ENCODE peak calls at places on chromosomes 5 and 9, in six cellular contexts. One of them, this sample, is unnamed.

GRCh38 chr5:127926974-127927373 is 156.6 kb upstream of the SLC12A2 start:
- DNase-seq in mesothelial cell of epicardium: no peak
- DNase-seq in GM20000: no peak
- DNase-seq in amygdala: no peak
- DNase-seq in stimulated activated CD8-positive, alpha-beta memory T cell treated with anti-CD3 and anti-CD28 coated beads, Interleukin-15, amount 100 ng/mL, for 24 hours: no peak
- DNase-seq in left cardiac atrium: no peak
- DNase-seq in this sample: no peak

GRCh38 chr5:139808481-139809330 is 13.1 kb downstream of the PSD2 start:
- DNase-seq in mesothelial cell of epicardium: peak
- DNase-seq in GM20000: peak
- DNase-seq in amygdala: no peak
- DNase-seq in stimulated activated CD8-positive, alpha-beta memory T cell treated with anti-CD3 and anti-CD28 coated beads, Interleukin-15, amount 100 ng/mL, for 24 hours: no peak
- DNase-seq in left cardiac atrium: peak
- DNase-seq in this sample: no peak

GRCh38 chr5:149724884-149725283 is 5.2 kb upstream of the PPARGC1B start:
- DNase-seq in mesothelial cell of epicardium: no peak
- DNase-seq in GM20000: no peak
- DNase-seq in amygdala: no peak
- DNase-seq in stimulated activated CD8-positive, alpha-beta memory T cell treated with anti-CD3 and anti-CD28 coated beads, Interleukin-15, amount 100 ng/mL, for 24 hours: no peak
- DNase-seq in left cardiac atrium: no peak
- DNase-seq in this sample: no peak

GRCh38 chr9:118529210-118529609 is 825.0 kb downstream of the TLR4 start:
- DNase-seq in mesothelial cell of epicardium: no peak
- DNase-seq in GM20000: peak
- DNase-seq in amygdala: no peak
- DNase-seq in stimulated activated CD8-positive, alpha-beta memory T cell treated with anti-CD3 and anti-CD28 coated beads, Interleukin-15, amount 100 ng/mL, for 24 hours: no peak
- DNase-seq in left cardiac atrium: no peak
- DNase-seq in this sample: no peak

GRCh38 chr9:130669965-130670364 is 5.6 kb downstream of the PRDM12 start:
- DNase-seq in mesothelial cell of epicardium: no peak
- DNase-seq in GM20000: no peak
- DNase-seq in amygdala: no peak
- DNase-seq in stimulated activated CD8-positive, alpha-beta memory T cell treated with anti-CD3 and anti-CD28 coated beads, Interleukin-15, amount 100 ng/mL, for 24 hours: no peak
- DNase-seq in left cardiac atrium: no peak
- DNase-seq in this sample: no peak

GRCh38 chr5:151670953-151671636 is 15.6 kb downstream of the SPARC start:
- DNase-seq in mesothelial cell of epicardium: no peak
- DNase-seq in GM20000: no peak
- DNase-seq in amygdala: no peak
- DNase-seq in stimulated activated CD8-positive, alpha-beta memory T cell treated with anti-CD3 and anti-CD28 coated beads, Interleukin-15, amount 100 ng/mL, for 24 hours: no peak
- DNase-seq in left cardiac atrium: no peak
- DNase-seq in this sample: no peak

GRCh38 chr5:100691545-100691944 is 156.4 kb downstream of the FAM174A start:
- DNase-seq in mesothelial cell of epicardium: no peak
- DNase-seq in GM20000: no peak
- DNase-seq in amygdala: no peak
- DNase-seq in stimulated activated CD8-positive, alpha-beta memory T cell treated with anti-CD3 and anti-CD28 coated beads, Interleukin-15, amount 100 ng/mL, for 24 hours: no peak
- DNase-seq in left cardiac atrium: no peak
- DNase-seq in this sample: no peak

GRCh38 chr5:89308606-89309040 is 425.6 kb upstream of the MEF2C start:
- DNase-seq in mesothelial cell of epicardium: no peak
- DNase-seq in GM20000: peak
- DNase-seq in amygdala: no peak
- DNase-seq in stimulated activated CD8-positive, alpha-beta memory T cell treated with anti-CD3 and anti-CD28 coated beads, Interleukin-15, amount 100 ng/mL, for 24 hours: no peak
- DNase-seq in left cardiac atrium: no peak
- DNase-seq in this sample: no peak

GRCh38 chr5:139394654-139395566 is at the start of gene PROB1:
- DNase-seq in mesothelial cell of epicardium: no peak
- DNase-seq in GM20000: no peak
- DNase-seq in amygdala: no peak
- DNase-seq in stimulated activated CD8-positive, alpha-beta memory T cell treated with anti-CD3 and anti-CD28 coated beads, Interleukin-15, amount 100 ng/mL, for 24 hours: no peak
- DNase-seq in left cardiac atrium: peak
- DNase-seq in this sample: no peak

GRCh38 chr5:56367752-56368151 is 134.6 kb upstream of the ANKRD55 start:
- DNase-seq in mesothelial cell of epicardium: no peak
- DNase-seq in GM20000: no peak
- DNase-seq in amygdala: no peak
- DNase-seq in stimulated activated CD8-positive, alpha-beta memory T cell treated with anti-CD3 and anti-CD28 coated beads, Interleukin-15, amount 100 ng/mL, for 24 hours: no peak
- DNase-seq in left cardiac atrium: no peak
- DNase-seq in this sample: no peak

GRCh38 chr5:139524446-139524845 is 36.7 kb upstream of the UBE2D2 start:
- DNase-seq in mesothelial cell of epicardium: no peak
- DNase-seq in GM20000: no peak
- DNase-seq in amygdala: no peak
- DNase-seq in stimulated activated CD8-positive, alpha-beta memory T cell treated with anti-CD3 and anti-CD28 coated beads, Interleukin-15, amount 100 ng/mL, for 24 hours: no peak
- DNase-seq in left cardiac atrium: no peak
- DNase-seq in this sample: no peak

GRCh38 chr9:82117528-82117927 is 129.0 kb downstream of the SPATA31D1 start:
- DNase-seq in mesothelial cell of epicardium: no peak
- DNase-seq in GM20000: no peak
- DNase-seq in amygdala: no peak
- DNase-seq in stimulated activated CD8-positive, alpha-beta memory T cell treated with anti-CD3 and anti-CD28 coated beads, Interleukin-15, amount 100 ng/mL, for 24 hours: no peak
- DNase-seq in left cardiac atrium: no peak
- DNase-seq in this sample: no peak

GRCh38 chr5:77347435-77348098 is 137.1 kb downstream of the PDE8B start:
- DNase-seq in mesothelial cell of epicardium: no peak
- DNase-seq in GM20000: no peak
- DNase-seq in amygdala: no peak
- DNase-seq in stimulated activated CD8-positive, alpha-beta memory T cell treated with anti-CD3 and anti-CD28 coated beads, Interleukin-15, amount 100 ng/mL, for 24 hours: no peak
- DNase-seq in left cardiac atrium: no peak
- DNase-seq in this sample: no peak

GRCh38 chr9:137044502-137045177 is 1.3 kb downstream of the NPDC1 start:
- DNase-seq in mesothelial cell of epicardium: no peak
- DNase-seq in GM20000: no peak
- DNase-seq in amygdala: no peak
- DNase-seq in stimulated activated CD8-positive, alpha-beta memory T cell treated with anti-CD3 and anti-CD28 coated beads, Interleukin-15, amount 100 ng/mL, for 24 hours: no peak
- DNase-seq in left cardiac atrium: peak
- DNase-seq in this sample: peak

GRCh38 chr5:6599739-6600138 is 33.1 kb downstream of the NSUN2 start:
- DNase-seq in mesothelial cell of epicardium: no peak
- DNase-seq in GM20000: no peak
- DNase-seq in amygdala: no peak
- DNase-seq in stimulated activated CD8-positive, alpha-beta memory T cell treated with anti-CD3 and anti-CD28 coated beads, Interleukin-15, amount 100 ng/mL, for 24 hours: no peak
- DNase-seq in left cardiac atrium: no peak
- DNase-seq in this sample: no peak

GRCh38 chr5:158648631-158649030 is 451.1 kb downstream of the EBF1 start:
- DNase-seq in mesothelial cell of epicardium: no peak
- DNase-seq in GM20000: no peak
- DNase-seq in amygdala: no peak
- DNase-seq in stimulated activated CD8-positive, alpha-beta memory T cell treated with anti-CD3 and anti-CD28 coated beads, Interleukin-15, amount 100 ng/mL, for 24 hours: no peak
- DNase-seq in left cardiac atrium: no peak
- DNase-seq in this sample: no peak

GRCh38 chr5:10479226-10479721 is 37.6 kb downstream of the ROPN1L start:
- DNase-seq in mesothelial cell of epicardium: no peak
- DNase-seq in GM20000: no peak
- DNase-seq in amygdala: no peak
- DNase-seq in stimulated activated CD8-positive, alpha-beta memory T cell treated with anti-CD3 and anti-CD28 coated beads, Interleukin-15, amount 100 ng/mL, for 24 hours: no peak
- DNase-seq in left cardiac atrium: no peak
- DNase-seq in this sample: no peak

GRCh38 chr9:71446499-71447411 is 321.6 kb downstream of the CEMIP2 start:
- DNase-seq in mesothelial cell of epicardium: peak
- DNase-seq in GM20000: peak
- DNase-seq in amygdala: no peak
- DNase-seq in stimulated activated CD8-positive, alpha-beta memory T cell treated with anti-CD3 and anti-CD28 coated beads, Interleukin-15, amount 100 ng/mL, for 24 hours: no peak
- DNase-seq in left cardiac atrium: peak
- DNase-seq in this sample: peak

GRCh38 chr9:447230-448025 is 232.8 kb downstream of the DOCK8 start:
- DNase-seq in mesothelial cell of epicardium: no peak
- DNase-seq in GM20000: peak
- DNase-seq in amygdala: no peak
- DNase-seq in stimulated activated CD8-positive, alpha-beta memory T cell treated with anti-CD3 and anti-CD28 coated beads, Interleukin-15, amount 100 ng/mL, for 24 hours: no peak
- DNase-seq in left cardiac atrium: no peak
- DNase-seq in this sample: no peak

GRCh38 chr9:135404451-135405144 is 75.0 kb upstream of the PPP1R26 start:
- DNase-seq in mesothelial cell of epicardium: no peak
- DNase-seq in GM20000: no peak
- DNase-seq in amygdala: no peak
- DNase-seq in stimulated activated CD8-positive, alpha-beta memory T cell treated with anti-CD3 and anti-CD28 coated beads, Interleukin-15, amount 100 ng/mL, for 24 hours: no peak
- DNase-seq in left cardiac atrium: no peak
- DNase-seq in this sample: no peak

GRCh38 chr5:39158127-39158593 is 61.2 kb downstream of the FYB1 start:
- DNase-seq in mesothelial cell of epicardium: no peak
- DNase-seq in GM20000: no peak
- DNase-seq in amygdala: no peak
- DNase-seq in stimulated activated CD8-positive, alpha-beta memory T cell treated with anti-CD3 and anti-CD28 coated beads, Interleukin-15, amount 100 ng/mL, for 24 hours: no peak
- DNase-seq in left cardiac atrium: peak
- DNase-seq in this sample: no peak

GRCh38 chr5:145976431-145977155 is 40.2 kb downstream of the SH3RF2 start:
- DNase-seq in mesothelial cell of epicardium: no peak
- DNase-seq in GM20000: no peak
- DNase-seq in amygdala: no peak
- DNase-seq in stimulated activated CD8-positive, alpha-beta memory T cell treated with anti-CD3 and anti-CD28 coated beads, Interleukin-15, amount 100 ng/mL, for 24 hours: no peak
- DNase-seq in left cardiac atrium: no peak
- DNase-seq in this sample: no peak

GRCh38 chr5:122093415-122093814 is 15.4 kb upstream of the LOX start:
- DNase-seq in mesothelial cell of epicardium: no peak
- DNase-seq in GM20000: no peak
- DNase-seq in amygdala: no peak
- DNase-seq in stimulated activated CD8-positive, alpha-beta memory T cell treated with anti-CD3 and anti-CD28 coated beads, Interleukin-15, amount 100 ng/mL, for 24 hours: no peak
- DNase-seq in left cardiac atrium: no peak
- DNase-seq in this sample: no peak

GRCh38 chr9:69380301-69380700 is 55.3 kb downstream of the ENTREP1 start:
- DNase-seq in mesothelial cell of epicardium: no peak
- DNase-seq in GM20000: no peak
- DNase-seq in amygdala: no peak
- DNase-seq in stimulated activated CD8-positive, alpha-beta memory T cell treated with anti-CD3 and anti-CD28 coated beads, Interleukin-15, amount 100 ng/mL, for 24 hours: no peak
- DNase-seq in left cardiac atrium: no peak
- DNase-seq in this sample: no peak

GRCh38 chr5:175059687-175060194 is 335.4 kb downstream of the MSX2 start:
- DNase-seq in mesothelial cell of epicardium: peak
- DNase-seq in GM20000: peak
- DNase-seq in amygdala: peak
- DNase-seq in stimulated activated CD8-positive, alpha-beta memory T cell treated with anti-CD3 and anti-CD28 coated beads, Interleukin-15, amount 100 ng/mL, for 24 hours: no peak
- DNase-seq in left cardiac atrium: peak
- DNase-seq in this sample: peak

GRCh38 chr9:88538311-88539085 is 3.5 kb downstream of the NXNL2 start:
- DNase-seq in mesothelial cell of epicardium: no peak
- DNase-seq in GM20000: no peak
- DNase-seq in amygdala: no peak
- DNase-seq in stimulated activated CD8-positive, alpha-beta memory T cell treated with anti-CD3 and anti-CD28 coated beads, Interleukin-15, amount 100 ng/mL, for 24 hours: no peak
- DNase-seq in left cardiac atrium: no peak
- DNase-seq in this sample: no peak

GRCh38 chr5:157366741-157367684 is 93.0 kb upstream of the NIPAL4 start:
- DNase-seq in mesothelial cell of epicardium: no peak
- DNase-seq in GM20000: no peak
- DNase-seq in amygdala: no peak
- DNase-seq in stimulated activated CD8-positive, alpha-beta memory T cell treated with anti-CD3 and anti-CD28 coated beads, Interleukin-15, amount 100 ng/mL, for 24 hours: no peak
- DNase-seq in left cardiac atrium: no peak
- DNase-seq in this sample: peak

GRCh38 chr5:126395198-126395597 is 28.0 kb upstream of the GRAMD2B start:
- DNase-seq in mesothelial cell of epicardium: no peak
- DNase-seq in GM20000: no peak
- DNase-seq in amygdala: no peak
- DNase-seq in stimulated activated CD8-positive, alpha-beta memory T cell treated with anti-CD3 and anti-CD28 coated beads, Interleukin-15, amount 100 ng/mL, for 24 hours: no peak
- DNase-seq in left cardiac atrium: no peak
- DNase-seq in this sample: no peak

GRCh38 chr9:3920586-3921582 is 379.0 kb downstream of the GLIS3 start:
- DNase-seq in mesothelial cell of epicardium: no peak
- DNase-seq in GM20000: no peak
- DNase-seq in amygdala: no peak
- DNase-seq in stimulated activated CD8-positive, alpha-beta memory T cell treated with anti-CD3 and anti-CD28 coated beads, Interleukin-15, amount 100 ng/mL, for 24 hours: no peak
- DNase-seq in left cardiac atrium: no peak
- DNase-seq in this sample: no peak

GRCh38 chr5:113020461-113021273 is 44.1 kb downstream of the DCP2 start:
- DNase-seq in mesothelial cell of epicardium: no peak
- DNase-seq in GM20000: no peak
- DNase-seq in amygdala: no peak
- DNase-seq in stimulated activated CD8-positive, alpha-beta memory T cell treated with anti-CD3 and anti-CD28 coated beads, Interleukin-15, amount 100 ng/mL, for 24 hours: no peak
- DNase-seq in left cardiac atrium: no peak
- DNase-seq in this sample: no peak

GRCh38 chr9:26319859-26320258 is 572.7 kb downstream of the CAAP1 start:
- DNase-seq in mesothelial cell of epicardium: no peak
- DNase-seq in GM20000: no peak
- DNase-seq in amygdala: no peak
- DNase-seq in stimulated activated CD8-positive, alpha-beta memory T cell treated with anti-CD3 and anti-CD28 coated beads, Interleukin-15, amount 100 ng/mL, for 24 hours: no peak
- DNase-seq in left cardiac atrium: no peak
- DNase-seq in this sample: no peak

GRCh38 chr5:67006152-67006848 is 190.3 kb downstream of the CD180 start:
- DNase-seq in mesothelial cell of epicardium: no peak
- DNase-seq in GM20000: no peak
- DNase-seq in amygdala: no peak
- DNase-seq in stimulated activated CD8-positive, alpha-beta memory T cell treated with anti-CD3 and anti-CD28 coated beads, Interleukin-15, amount 100 ng/mL, for 24 hours: no peak
- DNase-seq in left cardiac atrium: no peak
- DNase-seq in this sample: no peak

GRCh38 chr9:81690251-81690851 is 1.0 kb upstream of the TLE1 start:
- DNase-seq in mesothelial cell of epicardium: peak
- DNase-seq in GM20000: no peak
- DNase-seq in amygdala: no peak
- DNase-seq in stimulated activated CD8-positive, alpha-beta memory T cell treated with anti-CD3 and anti-CD28 coated beads, Interleukin-15, amount 100 ng/mL, for 24 hours: no peak
- DNase-seq in left cardiac atrium: peak
- DNase-seq in this sample: no peak

GRCh38 chr9:137241490-137242328 is 622 bp downstream of the TUBB4B start:
- DNase-seq in mesothelial cell of epicardium: peak
- DNase-seq in GM20000: peak
- DNase-seq in amygdala: no peak
- DNase-seq in stimulated activated CD8-positive, alpha-beta memory T cell treated with anti-CD3 and anti-CD28 coated beads, Interleukin-15, amount 100 ng/mL, for 24 hours: peak
- DNase-seq in left cardiac atrium: peak
- DNase-seq in this sample: peak

GRCh38 chr9:134778841-134779411 is 101.7 kb upstream of the FCN2 start:
- DNase-seq in mesothelial cell of epicardium: no peak
- DNase-seq in GM20000: no peak
- DNase-seq in amygdala: no peak
- DNase-seq in stimulated activated CD8-positive, alpha-beta memory T cell treated with anti-CD3 and anti-CD28 coated beads, Interleukin-15, amount 100 ng/mL, for 24 hours: no peak
- DNase-seq in left cardiac atrium: peak
- DNase-seq in this sample: peak

GRCh38 chr5:96381526-96381925 is 51.5 kb downstream of the PCSK1 start:
- DNase-seq in mesothelial cell of epicardium: no peak
- DNase-seq in GM20000: no peak
- DNase-seq in amygdala: no peak
- DNase-seq in stimulated activated CD8-positive, alpha-beta memory T cell treated with anti-CD3 and anti-CD28 coated beads, Interleukin-15, amount 100 ng/mL, for 24 hours: no peak
- DNase-seq in left cardiac atrium: no peak
- DNase-seq in this sample: no peak

This sample was measured in frontal cortex.